ENCODE peak calls at places on chromosomes 16 and 17, in seven cellular contexts. One of them, this sample, is unnamed.

GRCh38 chr17:58993322-58993721 is 113.4 kb downstream of the TRIM37 start:
- DNase-seq in CD4-positive, alpha-beta T cell: no peak
- DNase-seq in cardiac fibroblast: no peak
- DNase-seq in NCI-H446 treated with DMSO at 0.1 percent for 48 hours: no peak
- DNase-seq in left cardiac atrium: no peak
- DNase-seq in effector memory CD4-positive, alpha-beta T cell: no peak
- DNase-seq in hypothalamus: no peak
- DNase-seq in this sample: no peak

GRCh38 chr17:77769215-77769614 is 189.3 kb upstream of the TNRC6C start:
- DNase-seq in CD4-positive, alpha-beta T cell: no peak
- DNase-seq in left cardiac atrium: peak; percentile 23
- DNase-seq in hypothalamus: no peak
- DNase-seq in NCI-H446 treated with DMSO at 0.1 percent for 48 hours: no peak
- DNase-seq in cardiac fibroblast: peak; percentile 20
- DNase-seq in effector memory CD4-positive, alpha-beta T cell: no peak
- DNase-seq in this sample: no peak

GRCh38 chr17:50081757-50082156 is 13.4 kb upstream of the PDK2 start:
- DNase-seq in effector memory CD4-positive, alpha-beta T cell: no peak
- DNase-seq in hypothalamus: no peak
- DNase-seq in cardiac fibroblast: no peak
- DNase-seq in CD4-positive, alpha-beta T cell: no peak
- DNase-seq in left cardiac atrium: no peak
- DNase-seq in NCI-H446 treated with DMSO at 0.1 percent for 48 hours: no peak
- DNase-seq in this sample: no peak

GRCh38 chr17:1724351-1724868 is at the start of gene WDR81:
- DNase-seq in effector memory CD4-positive, alpha-beta T cell: peak; percentile 85
- DNase-seq in hypothalamus: peak; percentile 77
- DNase-seq in NCI-H446 treated with DMSO at 0.1 percent for 48 hours: peak; percentile 37
- DNase-seq in CD4-positive, alpha-beta T cell: peak; percentile 68
- DNase-seq in cardiac fibroblast: peak; percentile 90
- DNase-seq in left cardiac atrium: peak; percentile 97
- DNase-seq in this sample: peak; percentile 94

GRCh38 chr17:74071280-74071679 is 132.2 kb upstream of the RPL38 start:
- DNase-seq in effector memory CD4-positive, alpha-beta T cell: no peak
- DNase-seq in NCI-H446 treated with DMSO at 0.1 percent for 48 hours: no peak
- DNase-seq in cardiac fibroblast: no peak
- DNase-seq in left cardiac atrium: no peak
- DNase-seq in CD4-positive, alpha-beta T cell: no peak
- DNase-seq in hypothalamus: no peak
- DNase-seq in this sample: no peak

GRCh38 chr17:65431116-65431515 is 130.3 kb downstream of the AXIN2 start:
- DNase-seq in hypothalamus: no peak
- DNase-seq in effector memory CD4-positive, alpha-beta T cell: no peak
- DNase-seq in NCI-H446 treated with DMSO at 0.1 percent for 48 hours: no peak
- DNase-seq in CD4-positive, alpha-beta T cell: no peak
- DNase-seq in left cardiac atrium: no peak
- DNase-seq in cardiac fibroblast: no peak
- DNase-seq in this sample: no peak

GRCh38 chr17:79835953-79836951 is 3.0 kb downstream of the CBX4 start:
- DNase-seq in hypothalamus: no peak
- DNase-seq in CD4-positive, alpha-beta T cell: no peak
- DNase-seq in cardiac fibroblast: no peak
- DNase-seq in left cardiac atrium: no peak
- DNase-seq in NCI-H446 treated with DMSO at 0.1 percent for 48 hours: no peak
- DNase-seq in effector memory CD4-positive, alpha-beta T cell: no peak
- DNase-seq in this sample: no peak

GRCh38 chr16:23651943-23652468 is 10.7 kb downstream of the DCTN5 start:
- DNase-seq in left cardiac atrium: no peak
- DNase-seq in cardiac fibroblast: no peak
- DNase-seq in effector memory CD4-positive, alpha-beta T cell: no peak
- DNase-seq in NCI-H446 treated with DMSO at 0.1 percent for 48 hours: no peak
- DNase-seq in CD4-positive, alpha-beta T cell: no peak
- DNase-seq in hypothalamus: no peak
- DNase-seq in this sample: no peak

GRCh38 chr17:41666336-41666680 is 22.4 kb upstream of the EIF1 start:
- DNase-seq in NCI-H446 treated with DMSO at 0.1 percent for 48 hours: peak; percentile 22
- DNase-seq in left cardiac atrium: no peak
- DNase-seq in effector memory CD4-positive, alpha-beta T cell: peak; percentile 83
- DNase-seq in cardiac fibroblast: peak; percentile 55
- DNase-seq in CD4-positive, alpha-beta T cell: no peak
- DNase-seq in hypothalamus: no peak
- DNase-seq in this sample: no peak

GRCh38 chr17:46167267-46167666 is 26.0 kb downstream of the KANSL1 start:
- DNase-seq in CD4-positive, alpha-beta T cell: no peak
- DNase-seq in left cardiac atrium: no peak
- DNase-seq in cardiac fibroblast: no peak
- DNase-seq in effector memory CD4-positive, alpha-beta T cell: no peak
- DNase-seq in NCI-H446 treated with DMSO at 0.1 percent for 48 hours: no peak
- DNase-seq in hypothalamus: no peak
- DNase-seq in this sample: no peak

GRCh38 chr17:46045639-46046038 is 46.6 kb downstream of the STH start:
- DNase-seq in effector memory CD4-positive, alpha-beta T cell: no peak
- DNase-seq in NCI-H446 treated with DMSO at 0.1 percent for 48 hours: no peak
- DNase-seq in CD4-positive, alpha-beta T cell: no peak
- DNase-seq in hypothalamus: no peak
- DNase-seq in left cardiac atrium: no peak
- DNase-seq in cardiac fibroblast: no peak
- DNase-seq in this sample: no peak

GRCh38 chr17:6374271-6374691 is 60.6 kb downstream of the AIPL1 start:
- DNase-seq in left cardiac atrium: no peak
- DNase-seq in NCI-H446 treated with DMSO at 0.1 percent for 48 hours: no peak
- DNase-seq in CD4-positive, alpha-beta T cell: no peak
- DNase-seq in hypothalamus: no peak
- DNase-seq in effector memory CD4-positive, alpha-beta T cell: no peak
- DNase-seq in cardiac fibroblast: no peak
- DNase-seq in this sample: peak; percentile 10

This sample was measured in AG20443.